ENCODE peak calls at places on chromosome 22, in eight cellular contexts. S is BJ, X is lower leg skin, V is Calu3, G is GM13977, K is fibroblast of the aortic adventitia, Z is body of pancreas, J is cardiac fibroblast. T is an unnamed sample.

GRCh38 chr22:24759765-24760164 is 14.8 kb downstream of the PIWIL3 start:
- DNase-seq in S (no peak), X (no peak), V (no peak), G (no peak), K (no peak), Z (no peak), J (no peak), T (no peak)

GRCh38 chr22:39645532-39645931 is 75.0 kb downstream of the CACNA1I start:
- DNase-seq in S (no peak), X (no peak), V (no peak), G (no peak), K (no peak), Z (no peak), J (no peak), T (no peak)

GRCh38 chr22:35899736-35900135 is 128.9 kb downstream of the RBFOX2 start:
- DNase-seq in S (no peak), X (no peak), V (no peak), G (no peak), K (peak; percentile 32), Z (no peak), J (no peak), T (no peak)

GRCh38 chr22:31346733-31347250 is 646 bp upstream of the PATZ1 start:
- DNase-seq in S (no peak), X (peak; percentile 30), V (peak; percentile 70), G (no peak), K (peak; percentile 39), Z (peak; percentile 70), J (peak; percentile 53), T (peak; percentile 70)

GRCh38 chr22:44752285-44753188 is at the start of gene ARHGAP8:
- DNase-seq in S (no peak), X (no peak), V (peak; percentile 79), G (no peak), K (no peak), Z (peak; percentile 78), J (no peak), T (no peak)

GRCh38 chr22:50303848-50304527 is 3.5 kb downstream of the PLXNB2 start:
- DNase-seq in S (no peak), X (peak; percentile 45), V (peak; percentile 85), G (no peak), K (no peak), Z (peak; percentile 64), J (no peak), T (no peak)

GRCh38 chr22:17112491-17113042 is 8.6 kb downstream of the TMEM121B start:
- DNase-seq in S (no peak), X (no peak), V (no peak), G (no peak), K (no peak), Z (no peak), J (no peak), T (no peak)

GRCh38 chr22:43152355-43153071 is 1.2 kb downstream of the TSPO start:
- DNase-seq in S (no peak), X (peak; percentile 82), V (peak; percentile 70), G (peak; percentile 57), K (peak; percentile 56), Z (peak; percentile 88), J (peak; percentile 38), T (no peak)

GRCh38 chr22:45867118-45867905 is 109.7 kb downstream of the WNT7B start:
- DNase-seq in S (no peak), X (no peak), V (no peak), G (no peak), K (no peak), Z (peak; percentile 35), J (peak; percentile 41), T (peak; percentile 46)

GRCh38 chr22:21591695-21592094 is 24.2 kb downstream of the UBE2L3 start:
- DNase-seq in S (no peak), X (no peak), V (no peak), G (no peak), K (no peak), Z (peak; percentile 35), J (no peak), T (no peak)

GRCh38 chr22:38566726-38567504 is 3.1 kb downstream of the DMC1 start:
- DNase-seq in S (no peak), X (no peak), V (no peak), G (no peak), K (peak; percentile 25), Z (no peak), J (no peak), T (no peak)

GRCh38 chr22:19663821-19664325 is 50.4 kb upstream of the SEPTIN5 start:
- DNase-seq in S (no peak), X (no peak), V (no peak), G (no peak), K (peak; percentile 74), Z (no peak), J (peak; percentile 88), T (no peak)

GRCh38 chr22:47043835-47044721 is 281.6 kb downstream of the TBC1D22A start:
- DNase-seq in S (no peak), X (no peak), V (no peak), G (no peak), K (no peak), Z (peak; percentile 87), J (peak; percentile 34), T (no peak)

GRCh38 chr22:35940166-35940565 is 88.5 kb downstream of the RBFOX2 start:
- DNase-seq in S (no peak), X (no peak), V (no peak), G (no peak), K (no peak), Z (no peak), J (no peak), T (no peak)

GRCh38 chr22:11629661-11630385 is 3898.2 kb upstream of the OR11H1 start:
- DNase-seq in S (no peak), X (no peak), V (no peak), G (peak; percentile 28), K (no peak), Z (no peak), J (no peak), T (no peak)

GRCh38 chr22:26174280-26174679 is 5.0 kb downstream of the SEZ6L start:
- DNase-seq in S (no peak), X (no peak), V (no peak), G (no peak), K (no peak), Z (no peak), J (no peak), T (no peak)

GRCh38 chr22:32947581-32947980 is 110.6 kb downstream of the SYN3 start:
- DNase-seq in S (no peak), X (no peak), V (no peak), G (no peak), K (no peak), Z (no peak), J (no peak), T (no peak)

GRCh38 chr22:48937032-48937639 is 890.5 kb downstream of the BRD1 start:
- DNase-seq in S (no peak), X (no peak), V (no peak), G (no peak), K (no peak), Z (no peak), J (no peak), T (no peak)

GRCh38 chr22:48938741-48939140 is 888.9 kb downstream of the BRD1 start:
- DNase-seq in S (no peak), X (no peak), V (no peak), G (no peak), K (no peak), Z (no peak), J (no peak), T (peak; percentile 27)

GRCh38 chr22:48934446-48934845 is 893.2 kb downstream of the BRD1 start:
- DNase-seq in S (no peak), X (no peak), V (no peak), G (no peak), K (peak; percentile 0), Z (no peak), J (no peak), T (no peak)

GRCh38 chr22:48939441-48940265 is 888.0 kb downstream of the BRD1 start:
- DNase-seq in S (no peak), X (no peak), V (no peak), G (no peak), K (no peak), Z (no peak), J (no peak), T (peak; percentile 35)

GRCh38 chr22:48936391-48936790 is 891.3 kb downstream of the BRD1 start:
- DNase-seq in S (no peak), X (no peak), V (no peak), G (no peak), K (no peak), Z (no peak), J (no peak), T (no peak)
- TF ChIP-seq CTCF in S (no peak), X (no peak), V (no peak), G (no peak), K (no peak), Z (no peak), J (no peak), T (no peak)

DNA sequence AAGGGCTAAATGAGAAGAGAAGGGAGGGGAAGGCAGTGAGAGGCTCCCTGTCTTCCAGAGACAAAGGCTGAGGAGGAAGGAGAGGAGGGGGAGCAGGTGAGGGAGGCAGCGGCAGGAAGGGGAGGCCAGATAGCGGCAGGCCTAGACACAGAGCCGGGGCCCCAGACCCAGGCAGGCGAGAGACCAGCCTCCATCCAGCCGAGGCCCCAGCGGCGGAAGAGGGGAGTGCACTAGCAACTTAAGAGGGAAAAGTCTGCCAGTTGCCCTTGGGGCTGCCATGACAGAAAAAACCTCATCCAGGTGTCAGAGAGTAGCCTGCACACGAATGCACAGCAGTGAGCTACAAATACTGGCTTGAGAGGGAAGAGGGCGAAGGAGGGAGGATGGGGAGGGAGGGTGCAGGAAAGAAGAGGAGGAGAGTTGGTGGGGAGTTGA is 46.7 kb downstream of the IGLL1 start:
- DNase-seq in S (no peak), X (no peak), V (peak; percentile 37), G (no peak), K (no peak), Z (no peak), J (no peak), T (peak; percentile 70)
- TF ChIP-seq CTCF in S (peak; percentile 55), X (no peak), V (peak; percentile 13), G (no peak), K (peak; percentile 60), Z (no peak), J (peak; percentile 26), T (peak; percentile 70)

DNA sequence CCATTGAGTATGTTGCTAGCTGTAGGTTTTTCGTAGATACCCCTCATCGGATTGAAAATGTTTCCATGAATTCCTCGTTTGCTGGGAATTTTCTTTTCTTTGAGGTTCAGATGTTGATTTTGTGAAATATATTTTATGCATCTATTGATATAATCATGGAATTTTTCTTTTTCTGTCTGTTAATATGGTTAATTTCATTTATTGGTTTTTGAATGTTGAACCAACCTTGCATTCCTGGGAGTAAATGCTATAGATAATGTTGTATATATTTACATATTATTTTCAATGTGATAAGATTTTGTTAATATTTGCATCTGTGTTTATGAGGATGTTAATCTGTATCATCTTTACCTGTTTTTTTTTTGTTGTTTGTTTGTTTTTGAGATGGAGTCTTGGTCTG is 10.6 kb upstream of the NDUFA6 start:
- DNase-seq in S (no peak), X (no peak), V (no peak), G (no peak), K (no peak), Z (no peak), J (no peak), T (no peak)
- TF ChIP-seq CTCF in S (no peak), X (no peak), V (no peak), G (no peak), K (no peak), Z (no peak), J (no peak), T (no peak)

DNA sequence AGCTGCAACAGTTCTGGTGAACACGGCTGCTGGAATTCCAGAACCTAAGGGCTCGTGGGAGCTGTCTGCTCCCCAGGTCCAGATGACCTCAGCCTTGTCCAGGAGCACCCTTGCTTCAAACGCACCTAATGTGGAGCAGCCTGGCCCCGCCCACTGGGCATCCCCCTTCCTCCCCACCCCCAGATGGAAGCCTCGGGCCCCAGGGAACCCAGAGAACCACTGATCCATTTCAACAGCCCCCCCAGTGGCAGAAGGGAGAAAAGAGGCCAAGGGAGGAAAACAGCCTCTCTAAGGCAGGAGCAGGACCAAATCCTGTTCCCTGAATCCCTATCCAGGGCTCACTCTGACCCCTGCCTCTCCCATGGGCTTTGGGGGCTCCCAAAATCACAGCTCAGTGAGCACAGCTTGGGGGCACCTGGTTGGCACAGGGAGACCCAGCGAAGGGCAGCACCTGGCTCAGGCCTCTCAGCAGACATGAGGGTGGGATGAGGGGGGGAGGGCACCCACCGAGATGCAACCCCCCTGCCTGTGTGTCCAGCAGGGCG is 1.2 kb downstream of the CYTH4 start:
- DNase-seq in S (no peak), X (no peak), V (no peak), G (no peak), K (no peak), Z (no peak), J (no peak), T (no peak)
- TF ChIP-seq CTCF in S (peak; percentile 41), X (no peak), V (no peak), G (peak; percentile 57), K (peak; percentile 56), Z (no peak), J (no peak), T (no peak)

T was measured in mesothelial cell of epicardium.